ENCODE peak calls at places on chromosomes 1 and 21, in nine cellular contexts. One of them, this sample, is unnamed. For H3K36me3, the result is how much of the 10 kb centered on the place peaks cover.

GRCh38 chr1:92698932-92699331 is 86.0 kb downstream of the EVI5 start:
- DNase-seq in HepG2: no peak
- DNase-seq in K562: no peak
- DNase-seq in SK-N-SH: no peak
- DNase-seq in GM12878: no peak
- DNase-seq in transverse colon: no peak
- DNase-seq in spleen: no peak
- DNase-seq in endothelial cell of umbilical vein: no peak
- DNase-seq in GM23338: no peak
- DNase-seq in this sample: no peak

GRCh38 chr1:226870323-226871046 is at the start of gene PSEN2:
- DNase-seq in HepG2: peak
- DNase-seq in K562: peak
- DNase-seq in SK-N-SH: peak
- DNase-seq in GM12878: no peak
- DNase-seq in transverse colon: peak
- DNase-seq in spleen: peak
- DNase-seq in endothelial cell of umbilical vein: peak
- DNase-seq in GM23338: peak
- DNase-seq in this sample: no peak

GRCh38 chr1:30403732-30404131 is 319.7 kb downstream of the MATN1 start:
- DNase-seq in HepG2: no peak
- DNase-seq in K562: no peak
- DNase-seq in SK-N-SH: no peak
- DNase-seq in GM12878: no peak
- DNase-seq in transverse colon: no peak
- DNase-seq in spleen: peak
- DNase-seq in endothelial cell of umbilical vein: no peak
- DNase-seq in GM23338: no peak
- DNase-seq in this sample: no peak

GRCh38 chr1:226149806-226150205 is 36.7 kb downstream of the ACBD3 start:
- DNase-seq in HepG2: peak
- DNase-seq in K562: no peak
- DNase-seq in SK-N-SH: peak
- DNase-seq in GM12878: no peak
- DNase-seq in transverse colon: no peak
- DNase-seq in spleen: no peak
- DNase-seq in endothelial cell of umbilical vein: no peak
- DNase-seq in GM23338: peak
- DNase-seq in this sample: no peak

GRCh38 chr1:59165353-59165752 is 131.5 kb upstream of the FGGY start:
- DNase-seq in HepG2: no peak
- DNase-seq in K562: no peak
- DNase-seq in SK-N-SH: no peak
- DNase-seq in GM12878: no peak
- DNase-seq in transverse colon: no peak
- DNase-seq in spleen: no peak
- DNase-seq in endothelial cell of umbilical vein: no peak
- DNase-seq in GM23338: no peak
- DNase-seq in this sample: no peak

GRCh38 chr1:7303554-7304347 is 467.3 kb upstream of the VAMP3 start:
- DNase-seq in HepG2: no peak
- DNase-seq in K562: no peak
- DNase-seq in SK-N-SH: no peak
- DNase-seq in GM12878: no peak
- DNase-seq in transverse colon: no peak
- DNase-seq in spleen: no peak
- DNase-seq in endothelial cell of umbilical vein: no peak
- DNase-seq in GM23338: no peak
- DNase-seq in this sample: no peak

GRCh38 chr1:183461350-183461749 is 10.9 kb upstream of the SMG7 start:
- DNase-seq in HepG2: no peak
- DNase-seq in K562: peak
- DNase-seq in SK-N-SH: no peak
- DNase-seq in GM12878: no peak
- DNase-seq in transverse colon: peak
- DNase-seq in spleen: no peak
- DNase-seq in endothelial cell of umbilical vein: no peak
- DNase-seq in GM23338: peak
- DNase-seq in this sample: no peak

GRCh38 chr1:197776348-197777082 is 1.2 kb upstream of the DENND1B start:
- DNase-seq in HepG2: no peak
- DNase-seq in K562: no peak
- DNase-seq in SK-N-SH: no peak
- DNase-seq in GM12878: no peak
- DNase-seq in transverse colon: no peak
- DNase-seq in spleen: no peak
- DNase-seq in endothelial cell of umbilical vein: peak
- DNase-seq in GM23338: no peak
- DNase-seq in this sample: peak

GRCh38 chr1:8671313-8671917 is 146.0 kb downstream of the RERE start:
- DNase-seq in HepG2: peak
- DNase-seq in K562: peak
- DNase-seq in SK-N-SH: peak
- DNase-seq in GM12878: no peak
- DNase-seq in transverse colon: no peak
- DNase-seq in spleen: no peak
- DNase-seq in endothelial cell of umbilical vein: peak
- DNase-seq in GM23338: peak
- DNase-seq in this sample: peak

GRCh38 chr21:46482225-46482845 is 23.6 kb downstream of the DIP2A start:
- DNase-seq in HepG2: no peak
- DNase-seq in K562: no peak
- DNase-seq in SK-N-SH: no peak
- DNase-seq in GM12878: no peak
- DNase-seq in transverse colon: no peak
- DNase-seq in spleen: no peak
- DNase-seq in endothelial cell of umbilical vein: no peak
- DNase-seq in GM23338: no peak
- DNase-seq in this sample: no peak

GRCh38 chr1:24900486-24900849 is 29.6 kb downstream of the RUNX3 start:
- DNase-seq in HepG2: no peak
- DNase-seq in K562: no peak
- DNase-seq in SK-N-SH: no peak
- DNase-seq in GM12878: no peak
- DNase-seq in transverse colon: peak
- DNase-seq in spleen: no peak
- DNase-seq in endothelial cell of umbilical vein: no peak
- DNase-seq in GM23338: no peak
- DNase-seq in this sample: no peak

GRCh38 chr1:206551985-206552325 is 44.6 kb downstream of the RASSF5 start:
- DNase-seq in HepG2: no peak
- DNase-seq in K562: no peak
- DNase-seq in SK-N-SH: no peak
- DNase-seq in GM12878: no peak
- DNase-seq in transverse colon: peak
- DNase-seq in spleen: peak
- DNase-seq in endothelial cell of umbilical vein: no peak
- DNase-seq in GM23338: no peak
- DNase-seq in this sample: no peak

DNA sequence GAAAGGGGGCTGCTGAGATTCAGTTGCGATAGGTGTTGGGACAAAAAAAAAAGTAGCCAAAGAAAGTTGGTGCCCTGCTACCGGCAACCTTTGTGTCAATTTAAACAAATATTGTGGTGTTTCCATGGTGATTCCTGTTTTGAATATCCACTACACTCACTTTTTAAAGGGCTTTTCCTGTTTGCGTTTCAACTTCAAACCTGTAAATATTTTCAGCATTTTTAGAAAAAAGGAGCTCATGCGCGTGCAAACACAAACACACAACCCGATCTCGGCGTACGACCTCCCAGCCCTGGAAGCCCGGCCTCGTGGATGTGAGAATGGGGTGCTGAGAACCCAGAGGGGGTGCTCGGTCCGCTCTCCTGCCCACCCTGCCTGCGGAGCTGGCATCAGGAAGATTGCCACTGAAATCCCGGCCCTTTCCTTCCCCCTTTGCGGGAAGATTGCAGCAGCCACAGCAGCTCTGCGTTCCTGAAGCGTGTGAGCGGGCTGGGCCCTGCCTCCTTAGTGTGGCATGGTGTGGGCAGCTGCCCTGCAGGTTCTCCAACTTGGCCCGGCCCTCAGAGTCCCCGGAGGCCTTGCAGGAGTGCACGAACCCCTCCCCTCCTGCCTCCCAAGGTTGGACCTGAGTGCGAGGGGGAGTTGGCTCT is 34.8 kb downstream of the CASZ1 start:
- DNase-seq in HepG2: peak
- DNase-seq in K562: no peak
- DNase-seq in SK-N-SH: no peak
- DNase-seq in GM12878: no peak
- DNase-seq in transverse colon: peak
- DNase-seq in spleen: no peak
- DNase-seq in endothelial cell of umbilical vein: peak
- DNase-seq in GM23338: peak
- DNase-seq in this sample: no peak
- TF ChIP-seq POLR2AphosphoS5 in HepG2: no peak
- TF ChIP-seq POLR2AphosphoS5 in K562: no peak
- TF ChIP-seq POLR2AphosphoS5 in SK-N-SH: no peak
- TF ChIP-seq POLR2AphosphoS5 in GM12878: no peak
- TF ChIP-seq POLR2AphosphoS5 in transverse colon: peak
- TF ChIP-seq POLR2AphosphoS5 in spleen: peak
- TF ChIP-seq POLR2AphosphoS5 in endothelial cell of umbilical vein: no peak
- TF ChIP-seq POLR2AphosphoS5 in GM23338: no peak
- TF ChIP-seq POLR2AphosphoS5 in this sample: no peak

DNA sequence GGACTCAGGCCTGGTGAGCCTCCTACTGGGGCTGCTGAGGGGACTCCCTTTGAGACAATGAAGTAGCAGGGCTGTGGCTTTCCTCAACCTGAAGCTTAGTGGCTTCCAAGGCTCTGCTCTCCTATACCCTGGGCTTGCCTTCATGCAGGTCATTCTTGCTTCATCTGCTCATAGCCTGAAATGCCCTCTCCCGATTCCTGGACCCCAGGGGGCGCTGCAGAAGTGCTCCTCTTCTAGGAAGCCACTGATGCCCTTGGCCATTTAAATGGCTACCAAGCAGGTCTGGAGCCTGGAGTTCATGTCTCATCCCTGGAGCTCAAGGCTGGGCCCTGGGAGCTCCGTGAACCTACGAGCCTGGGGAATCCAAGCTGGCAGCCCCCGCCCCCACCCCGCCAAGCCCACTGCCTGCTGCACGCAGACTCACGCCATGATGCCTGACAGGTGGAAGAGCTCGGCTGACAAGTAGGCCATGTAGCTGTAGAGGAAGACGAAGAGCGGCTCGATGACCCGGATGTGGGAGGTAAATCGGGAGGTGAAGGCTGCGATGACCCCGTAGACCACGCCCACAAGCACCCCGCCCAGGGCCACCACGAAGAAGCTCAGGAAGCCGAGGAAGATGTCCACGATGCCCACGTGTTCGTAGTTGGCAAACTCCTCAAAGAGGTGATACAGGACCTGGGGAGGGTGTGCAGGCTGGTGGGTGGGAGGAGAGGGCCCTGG is 45.7 kb downstream of the SLC9A1 start:
- DNase-seq in HepG2: peak
- DNase-seq in K562: peak
- DNase-seq in SK-N-SH: no peak
- DNase-seq in GM12878: no peak
- DNase-seq in transverse colon: peak
- DNase-seq in spleen: peak
- DNase-seq in endothelial cell of umbilical vein: no peak
- DNase-seq in GM23338: peak
- DNase-seq in this sample: no peak
- TF ChIP-seq CTCF in HepG2: peak
- TF ChIP-seq CTCF in K562: peak
- TF ChIP-seq CTCF in SK-N-SH: peak
- TF ChIP-seq CTCF in GM12878: peak
- TF ChIP-seq CTCF in transverse colon: peak
- TF ChIP-seq CTCF in spleen: no peak
- TF ChIP-seq CTCF in endothelial cell of umbilical vein: peak
- TF ChIP-seq CTCF in GM23338: peak
- TF ChIP-seq CTCF in this sample: peak

GRCh38 chr1:29176567-29176966 is 5.1 kb downstream of the SRSF4 start:
- DNase-seq in HepG2: no peak
- DNase-seq in K562: no peak
- DNase-seq in SK-N-SH: no peak
- DNase-seq in GM12878: no peak
- DNase-seq in transverse colon: no peak
- DNase-seq in spleen: no peak
- DNase-seq in endothelial cell of umbilical vein: no peak
- DNase-seq in GM23338: no peak
- DNase-seq in this sample: no peak
- H3K36me3 ChIP-seq in HepG2: under half
- H3K36me3 ChIP-seq in K562: half or more
- H3K36me3 ChIP-seq in SK-N-SH: under half
- H3K36me3 ChIP-seq in GM12878: under half
- H3K36me3 ChIP-seq in transverse colon: under half
- H3K36me3 ChIP-seq in spleen: under half
- H3K36me3 ChIP-seq in endothelial cell of umbilical vein: under half
- H3K36me3 ChIP-seq in GM23338: under half
- H3K36me3 ChIP-seq in this sample: under half

GRCh38 chr21:28150778-28151177 is 841.9 kb downstream of the LTN1 start:
- DNase-seq in HepG2: no peak
- DNase-seq in K562: no peak
- DNase-seq in SK-N-SH: no peak
- DNase-seq in GM12878: no peak
- DNase-seq in transverse colon: no peak
- DNase-seq in spleen: no peak
- DNase-seq in endothelial cell of umbilical vein: no peak
- DNase-seq in GM23338: no peak
- DNase-seq in this sample: no peak

GRCh38 chr21:28154121-28154520 is 838.6 kb downstream of the LTN1 start:
- DNase-seq in HepG2: no peak
- DNase-seq in K562: no peak
- DNase-seq in SK-N-SH: no peak
- DNase-seq in GM12878: no peak
- DNase-seq in transverse colon: no peak
- DNase-seq in spleen: no peak
- DNase-seq in endothelial cell of umbilical vein: no peak
- DNase-seq in GM23338: no peak
- DNase-seq in this sample: no peak

GRCh38 chr21:28156590-28156989 is 836.1 kb downstream of the LTN1 start:
- DNase-seq in HepG2: no peak
- DNase-seq in K562: no peak
- DNase-seq in SK-N-SH: no peak
- DNase-seq in GM12878: no peak
- DNase-seq in transverse colon: no peak
- DNase-seq in spleen: no peak
- DNase-seq in endothelial cell of umbilical vein: no peak
- DNase-seq in GM23338: no peak
- DNase-seq in this sample: no peak

GRCh38 chr21:28150021-28150420 is 842.7 kb downstream of the LTN1 start:
- DNase-seq in HepG2: no peak
- DNase-seq in K562: no peak
- DNase-seq in SK-N-SH: no peak
- DNase-seq in GM12878: no peak
- DNase-seq in transverse colon: no peak
- DNase-seq in spleen: no peak
- DNase-seq in endothelial cell of umbilical vein: no peak
- DNase-seq in GM23338: peak
- DNase-seq in this sample: no peak

DNA sequence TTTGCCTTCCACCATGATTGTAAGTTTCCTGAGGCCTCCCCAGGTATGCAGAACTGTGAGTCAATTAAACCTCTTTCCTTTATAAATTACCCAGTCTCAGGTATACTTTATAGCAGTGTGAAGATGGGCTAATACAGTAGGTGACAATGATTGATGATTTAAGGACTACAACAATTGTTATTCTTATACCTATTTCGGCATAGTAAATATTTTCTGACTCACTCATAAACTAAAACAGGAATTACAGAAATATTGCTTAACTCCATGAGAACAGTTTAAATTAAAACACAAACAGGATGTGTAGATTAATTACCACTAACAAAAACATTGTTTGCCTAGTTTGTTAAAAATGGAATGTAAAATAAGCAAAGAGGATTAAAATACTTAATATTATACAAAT is 839.9 kb downstream of the LTN1 start:
- DNase-seq in HepG2: no peak
- DNase-seq in K562: no peak
- DNase-seq in SK-N-SH: no peak
- DNase-seq in GM12878: no peak
- DNase-seq in transverse colon: no peak
- DNase-seq in spleen: no peak
- DNase-seq in endothelial cell of umbilical vein: no peak
- DNase-seq in GM23338: no peak
- DNase-seq in this sample: no peak
- TF ChIP-seq POLR2AphosphoS5 in HepG2: no peak
- TF ChIP-seq POLR2AphosphoS5 in K562: no peak
- TF ChIP-seq POLR2AphosphoS5 in SK-N-SH: no peak
- TF ChIP-seq POLR2AphosphoS5 in GM12878: no peak
- TF ChIP-seq POLR2AphosphoS5 in transverse colon: no peak
- TF ChIP-seq POLR2AphosphoS5 in spleen: no peak
- TF ChIP-seq POLR2AphosphoS5 in endothelial cell of umbilical vein: no peak
- TF ChIP-seq POLR2AphosphoS5 in GM23338: no peak
- TF ChIP-seq POLR2AphosphoS5 in this sample: no peak